ENCODE peak calls at places on chromosomes 11 and 22, in ten cellular contexts. One of them, this sample, is unnamed.

GRCh38 chr11:67027943-67028542 is 5.1 kb downstream of the SYT12 start:
- DNase-seq in GM23248: no peak
- DNase-seq in stomach: no peak
- DNase-seq in neural progenitor cell: no peak
- DNase-seq in suprapubic skin: no peak
- DNase-seq in endothelial cell of umbilical vein: no peak
- DNase-seq in IMR-90: no peak
- DNase-seq in effector memory CD4-positive, alpha-beta T cell: no peak
- DNase-seq in WERI-Rb-1: no peak
- DNase-seq in cardiac muscle cell: no peak
- DNase-seq in this sample: no peak

GRCh38 chr22:37569009-37569920 is 9.0 kb downstream of the CDC42EP1 start:
- DNase-seq in GM23248: no peak
- DNase-seq in stomach: peak; percentile 93
- DNase-seq in neural progenitor cell: no peak
- DNase-seq in suprapubic skin: no peak
- DNase-seq in endothelial cell of umbilical vein: no peak
- DNase-seq in IMR-90: no peak
- DNase-seq in effector memory CD4-positive, alpha-beta T cell: no peak
- DNase-seq in WERI-Rb-1: no peak
- DNase-seq in cardiac muscle cell: no peak
- DNase-seq in this sample: no peak

GRCh38 chr11:71426413-71426812 is 21.8 kb downstream of the DHCR7 start:
- DNase-seq in GM23248: peak; percentile 48
- DNase-seq in stomach: no peak
- DNase-seq in neural progenitor cell: no peak
- DNase-seq in suprapubic skin: no peak
- DNase-seq in endothelial cell of umbilical vein: no peak
- DNase-seq in IMR-90: no peak
- DNase-seq in effector memory CD4-positive, alpha-beta T cell: no peak
- DNase-seq in WERI-Rb-1: no peak
- DNase-seq in cardiac muscle cell: no peak
- DNase-seq in this sample: no peak

GRCh38 chr11:115181480-115181879 is 322.7 kb downstream of the CADM1 start:
- DNase-seq in GM23248: no peak
- DNase-seq in stomach: no peak
- DNase-seq in neural progenitor cell: no peak
- DNase-seq in suprapubic skin: no peak
- DNase-seq in endothelial cell of umbilical vein: no peak
- DNase-seq in IMR-90: no peak
- DNase-seq in effector memory CD4-positive, alpha-beta T cell: no peak
- DNase-seq in WERI-Rb-1: no peak
- DNase-seq in cardiac muscle cell: no peak
- DNase-seq in this sample: no peak

GRCh38 chr11:116946414-116946813 is 109.0 kb upstream of the APOA1 start:
- DNase-seq in GM23248: no peak
- DNase-seq in stomach: no peak
- DNase-seq in neural progenitor cell: no peak
- DNase-seq in suprapubic skin: no peak
- DNase-seq in endothelial cell of umbilical vein: peak; percentile 39
- DNase-seq in IMR-90: peak; percentile 59
- DNase-seq in effector memory CD4-positive, alpha-beta T cell: no peak
- DNase-seq in WERI-Rb-1: no peak
- DNase-seq in cardiac muscle cell: no peak
- DNase-seq in this sample: no peak

GRCh38 chr11:63670738-63671321 is 346 bp downstream of the ATL3 start:
- DNase-seq in GM23248: peak; percentile 76
- DNase-seq in stomach: peak; percentile 72
- DNase-seq in neural progenitor cell: peak; percentile 74
- DNase-seq in suprapubic skin: no peak
- DNase-seq in endothelial cell of umbilical vein: no peak
- DNase-seq in IMR-90: no peak
- DNase-seq in effector memory CD4-positive, alpha-beta T cell: no peak
- DNase-seq in WERI-Rb-1: no peak
- DNase-seq in cardiac muscle cell: peak; percentile 51
- DNase-seq in this sample: no peak

GRCh38 chr22:30667486-30668305 is at the start of gene DUSP18:
- DNase-seq in GM23248: peak; percentile 96
- DNase-seq in stomach: peak; percentile 97
- DNase-seq in neural progenitor cell: peak; percentile 97
- DNase-seq in suprapubic skin: peak; percentile 96
- DNase-seq in endothelial cell of umbilical vein: peak; percentile 94
- DNase-seq in IMR-90: peak; percentile 79
- DNase-seq in effector memory CD4-positive, alpha-beta T cell: peak; percentile 92
- DNase-seq in WERI-Rb-1: peak; percentile 97
- DNase-seq in cardiac muscle cell: peak; percentile 94
- DNase-seq in this sample: peak; percentile 89

GRCh38 chr11:122720482-122720881 is 65.0 kb downstream of the UBASH3B start:
- DNase-seq in GM23248: no peak
- DNase-seq in stomach: no peak
- DNase-seq in neural progenitor cell: peak; percentile 30
- DNase-seq in suprapubic skin: no peak
- DNase-seq in endothelial cell of umbilical vein: no peak
- DNase-seq in IMR-90: no peak
- DNase-seq in effector memory CD4-positive, alpha-beta T cell: no peak
- DNase-seq in WERI-Rb-1: no peak
- DNase-seq in cardiac muscle cell: no peak
- DNase-seq in this sample: no peak

GRCh38 chr11:13073119-13073981 is 64.2 kb downstream of the RASSF10 start:
- DNase-seq in GM23248: peak; percentile 81
- DNase-seq in stomach: no peak
- DNase-seq in neural progenitor cell: no peak
- DNase-seq in suprapubic skin: no peak
- DNase-seq in endothelial cell of umbilical vein: peak; percentile 16
- DNase-seq in IMR-90: peak; percentile 79
- DNase-seq in effector memory CD4-positive, alpha-beta T cell: no peak
- DNase-seq in WERI-Rb-1: no peak
- DNase-seq in cardiac muscle cell: no peak
- DNase-seq in this sample: no peak

GRCh38 chr11:63869686-63870085 is 30.8 kb downstream of the MARK2 start:
- DNase-seq in GM23248: no peak
- DNase-seq in stomach: no peak
- DNase-seq in neural progenitor cell: no peak
- DNase-seq in suprapubic skin: no peak
- DNase-seq in endothelial cell of umbilical vein: no peak
- DNase-seq in IMR-90: no peak
- DNase-seq in effector memory CD4-positive, alpha-beta T cell: peak; percentile 43
- DNase-seq in WERI-Rb-1: no peak
- DNase-seq in cardiac muscle cell: no peak
- DNase-seq in this sample: no peak

GRCh38 chr11:72771507-72771906 is 19.3 kb upstream of the ARAP1 start:
- DNase-seq in GM23248: peak; percentile 83
- DNase-seq in stomach: no peak
- DNase-seq in neural progenitor cell: no peak
- DNase-seq in suprapubic skin: no peak
- DNase-seq in endothelial cell of umbilical vein: no peak
- DNase-seq in IMR-90: peak; percentile 72
- DNase-seq in effector memory CD4-positive, alpha-beta T cell: no peak
- DNase-seq in WERI-Rb-1: no peak
- DNase-seq in cardiac muscle cell: no peak
- DNase-seq in this sample: no peak

GRCh38 chr11:86488553-86488952 is 113.9 kb downstream of the CCDC81 start:
- DNase-seq in GM23248: peak; percentile 70
- DNase-seq in stomach: no peak
- DNase-seq in neural progenitor cell: no peak
- DNase-seq in suprapubic skin: no peak
- DNase-seq in endothelial cell of umbilical vein: no peak
- DNase-seq in IMR-90: no peak
- DNase-seq in effector memory CD4-positive, alpha-beta T cell: no peak
- DNase-seq in WERI-Rb-1: no peak
- DNase-seq in cardiac muscle cell: no peak
- DNase-seq in this sample: no peak

GRCh38 chr22:48820481-48821345 is 1007.0 kb downstream of the BRD1 start:
- DNase-seq in GM23248: no peak
- DNase-seq in stomach: no peak
- DNase-seq in neural progenitor cell: no peak
- DNase-seq in suprapubic skin: peak; percentile 49
- DNase-seq in endothelial cell of umbilical vein: no peak
- DNase-seq in IMR-90: no peak
- DNase-seq in effector memory CD4-positive, alpha-beta T cell: no peak
- DNase-seq in WERI-Rb-1: no peak
- DNase-seq in cardiac muscle cell: no peak
- DNase-seq in this sample: no peak

GRCh38 chr22:21568207-21569075 is 927 bp downstream of the UBE2L3 start:
- DNase-seq in GM23248: peak; percentile 74
- DNase-seq in stomach: no peak
- DNase-seq in neural progenitor cell: peak; percentile 59
- DNase-seq in suprapubic skin: no peak
- DNase-seq in endothelial cell of umbilical vein: peak; percentile 57
- DNase-seq in IMR-90: peak; percentile 24
- DNase-seq in effector memory CD4-positive, alpha-beta T cell: no peak
- DNase-seq in WERI-Rb-1: peak; percentile 20
- DNase-seq in cardiac muscle cell: peak; percentile 64
- DNase-seq in this sample: no peak

GRCh38 chr11:27282141-27282590 is 80.8 kb downstream of the CCDC34 start:
- DNase-seq in GM23248: peak; percentile 92
- DNase-seq in stomach: no peak
- DNase-seq in neural progenitor cell: no peak
- DNase-seq in suprapubic skin: no peak
- DNase-seq in endothelial cell of umbilical vein: peak; percentile 99
- DNase-seq in IMR-90: peak; percentile 90
- DNase-seq in effector memory CD4-positive, alpha-beta T cell: no peak
- DNase-seq in WERI-Rb-1: no peak
- DNase-seq in cardiac muscle cell: no peak
- DNase-seq in this sample: no peak
- H3K27ac ChIP-seq in GM23248: peak overlapping the region; percentile 83
- H3K27ac ChIP-seq in stomach: peak overlapping the region; percentile 26
- H3K27ac ChIP-seq in neural progenitor cell: no peak overlapping the region
- H3K27ac ChIP-seq in suprapubic skin: no peak overlapping the region
- H3K27ac ChIP-seq in endothelial cell of umbilical vein: peak overlapping the region; percentile 56
- H3K27ac ChIP-seq in IMR-90: no peak overlapping the region
- H3K27ac ChIP-seq in effector memory CD4-positive, alpha-beta T cell: no peak overlapping the region
- H3K27ac ChIP-seq in WERI-Rb-1: no peak overlapping the region
- H3K27ac ChIP-seq in cardiac muscle cell: no peak overlapping the region
- H3K27ac ChIP-seq in this sample: no peak overlapping the region

DNA sequence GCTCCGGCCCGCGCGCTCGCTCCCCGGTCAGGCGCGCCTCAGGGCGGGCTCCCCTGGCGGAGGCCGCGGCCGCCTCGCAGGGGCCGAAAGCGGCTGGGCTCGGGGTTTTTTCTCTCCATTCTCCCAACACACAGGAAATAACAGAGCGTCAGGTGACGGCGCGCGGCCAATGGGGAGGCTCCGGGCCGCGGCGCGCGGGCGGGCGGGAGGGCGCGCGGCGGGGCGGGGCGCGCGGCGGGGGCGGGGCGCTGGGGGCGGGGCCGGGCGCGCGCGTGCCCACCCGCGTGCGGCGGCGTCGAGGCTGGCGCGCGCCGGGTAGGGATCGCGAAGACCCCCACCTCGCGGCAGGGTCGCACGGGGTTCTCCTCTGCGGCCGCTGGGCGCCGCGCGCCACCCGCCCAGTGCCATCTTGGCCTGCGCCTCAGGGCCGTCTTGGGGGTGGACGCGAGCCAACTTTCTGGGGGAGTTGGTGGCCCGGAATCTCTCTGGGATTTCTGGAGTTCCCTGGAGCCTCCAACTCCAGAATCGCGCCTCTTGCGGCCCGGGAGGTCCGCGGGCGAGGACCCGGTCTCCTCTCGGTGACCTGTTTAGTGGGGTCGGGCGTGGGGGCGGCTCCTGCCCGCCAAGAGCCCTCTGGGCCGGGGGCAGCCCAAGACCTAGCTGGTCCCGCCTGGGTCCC is at the start of gene TCF20:
- DNase-seq in GM23248: peak; percentile 90
- DNase-seq in stomach: peak; percentile 82
- DNase-seq in neural progenitor cell: peak; percentile 92
- DNase-seq in suprapubic skin: peak; percentile 83
- DNase-seq in endothelial cell of umbilical vein: peak; percentile 56
- DNase-seq in IMR-90: peak; percentile 62
- DNase-seq in effector memory CD4-positive, alpha-beta T cell: peak; percentile 71
- DNase-seq in WERI-Rb-1: peak; percentile 78
- DNase-seq in cardiac muscle cell: peak; percentile 91
- DNase-seq in this sample: no peak
- H3K27ac ChIP-seq in GM23248: peak within 1 kb of the TSS; percentile 46
- H3K27ac ChIP-seq in stomach: peak within 1 kb of the TSS; percentile 96
- H3K27ac ChIP-seq in neural progenitor cell: peak within 1 kb of the TSS; percentile 14
- H3K27ac ChIP-seq in suprapubic skin: peak within 1 kb of the TSS; percentile 92
- H3K27ac ChIP-seq in endothelial cell of umbilical vein: peak within 1 kb of the TSS; percentile 48
- H3K27ac ChIP-seq in IMR-90: peak within 1 kb of the TSS; percentile 67
- H3K27ac ChIP-seq in effector memory CD4-positive, alpha-beta T cell: peak within 1 kb of the TSS; percentile 86
- H3K27ac ChIP-seq in WERI-Rb-1: peak within 1 kb of the TSS; percentile 86
- H3K27ac ChIP-seq in cardiac muscle cell: peak within 1 kb of the TSS; percentile 87
- H3K27ac ChIP-seq in this sample: no peak within 1 kb of the TSS

GRCh38 chr22:42918500-42918899 is 61.4 kb upstream of the ARFGAP3 start:
- DNase-seq in GM23248: no peak
- DNase-seq in stomach: no peak
- DNase-seq in neural progenitor cell: no peak
- DNase-seq in suprapubic skin: no peak
- DNase-seq in endothelial cell of umbilical vein: no peak
- DNase-seq in IMR-90: no peak
- DNase-seq in effector memory CD4-positive, alpha-beta T cell: no peak
- DNase-seq in WERI-Rb-1: no peak
- DNase-seq in cardiac muscle cell: no peak
- DNase-seq in this sample: no peak

GRCh38 chr22:42922374-42923177 is 65.5 kb upstream of the ARFGAP3 start:
- DNase-seq in GM23248: no peak
- DNase-seq in stomach: no peak
- DNase-seq in neural progenitor cell: no peak
- DNase-seq in suprapubic skin: no peak
- DNase-seq in endothelial cell of umbilical vein: no peak
- DNase-seq in IMR-90: no peak
- DNase-seq in effector memory CD4-positive, alpha-beta T cell: no peak
- DNase-seq in WERI-Rb-1: no peak
- DNase-seq in cardiac muscle cell: no peak
- DNase-seq in this sample: no peak

GRCh38 chr22:42920101-42920820 is 63.2 kb upstream of the ARFGAP3 start:
- DNase-seq in GM23248: peak; percentile 93
- DNase-seq in stomach: no peak
- DNase-seq in neural progenitor cell: no peak
- DNase-seq in suprapubic skin: no peak
- DNase-seq in endothelial cell of umbilical vein: no peak
- DNase-seq in IMR-90: peak; percentile 39
- DNase-seq in effector memory CD4-positive, alpha-beta T cell: no peak
- DNase-seq in WERI-Rb-1: no peak
- DNase-seq in cardiac muscle cell: no peak
- DNase-seq in this sample: no peak

GRCh38 chr22:42919199-42919598 is 62.1 kb upstream of the ARFGAP3 start:
- DNase-seq in GM23248: peak; percentile 72
- DNase-seq in stomach: no peak
- DNase-seq in neural progenitor cell: no peak
- DNase-seq in suprapubic skin: no peak
- DNase-seq in endothelial cell of umbilical vein: no peak
- DNase-seq in IMR-90: no peak
- DNase-seq in effector memory CD4-positive, alpha-beta T cell: no peak
- DNase-seq in WERI-Rb-1: peak; percentile 44
- DNase-seq in cardiac muscle cell: no peak
- DNase-seq in this sample: no peak

GRCh38 chr22:42921301-42921700 is 64.2 kb upstream of the ARFGAP3 start:
- DNase-seq in GM23248: peak; percentile 59
- DNase-seq in stomach: no peak
- DNase-seq in neural progenitor cell: no peak
- DNase-seq in suprapubic skin: no peak
- DNase-seq in endothelial cell of umbilical vein: no peak
- DNase-seq in IMR-90: no peak
- DNase-seq in effector memory CD4-positive, alpha-beta T cell: no peak
- DNase-seq in WERI-Rb-1: no peak
- DNase-seq in cardiac muscle cell: no peak
- DNase-seq in this sample: no peak
- H3K27ac ChIP-seq in GM23248: peak overlapping the region; percentile 89
- H3K27ac ChIP-seq in stomach: peak overlapping the region; percentile 92
- H3K27ac ChIP-seq in neural progenitor cell: no peak overlapping the region
- H3K27ac ChIP-seq in suprapubic skin: no peak overlapping the region
- H3K27ac ChIP-seq in endothelial cell of umbilical vein: peak overlapping the region; percentile 59
- H3K27ac ChIP-seq in IMR-90: no peak overlapping the region
- H3K27ac ChIP-seq in effector memory CD4-positive, alpha-beta T cell: no peak overlapping the region
- H3K27ac ChIP-seq in WERI-Rb-1: no peak overlapping the region
- H3K27ac ChIP-seq in cardiac muscle cell: no peak overlapping the region
- H3K27ac ChIP-seq in this sample: no peak overlapping the region

GRCh38 chr11:64883575-64883974 is 5.2 kb upstream of the EHD1 start:
- DNase-seq in GM23248: no peak
- DNase-seq in stomach: no peak
- DNase-seq in neural progenitor cell: no peak
- DNase-seq in suprapubic skin: no peak
- DNase-seq in endothelial cell of umbilical vein: no peak
- DNase-seq in IMR-90: no peak
- DNase-seq in effector memory CD4-positive, alpha-beta T cell: no peak
- DNase-seq in WERI-Rb-1: no peak
- DNase-seq in cardiac muscle cell: no peak
- DNase-seq in this sample: no peak
- H3K27ac ChIP-seq in GM23248: no peak overlapping the region
- H3K27ac ChIP-seq in stomach: no peak overlapping the region
- H3K27ac ChIP-seq in neural progenitor cell: no peak overlapping the region
- H3K27ac ChIP-seq in suprapubic skin: no peak overlapping the region
- H3K27ac ChIP-seq in endothelial cell of umbilical vein: no peak overlapping the region
- H3K27ac ChIP-seq in IMR-90: no peak overlapping the region
- H3K27ac ChIP-seq in effector memory CD4-positive, alpha-beta T cell: no peak overlapping the region
- H3K27ac ChIP-seq in WERI-Rb-1: no peak overlapping the region
- H3K27ac ChIP-seq in cardiac muscle cell: no peak overlapping the region
- H3K27ac ChIP-seq in this sample: no peak overlapping the region

This sample was measured in iPS DF 6.9.